ENCODE peak calls at places on chromosomes 12 and 14, in seven cellular contexts. A is A172; G is NCI-H345; W is NCI-H748 treated with DMSO at 0.1 percent for 48 hours; L is activated CD8-positive, alpha-beta T cell treated with anti-CD3 and anti-CD28 coated beads for 36 hours; S is endothelial cell of umbilical vein; I is activated CD4-positive, alpha-beta T cell treated with anti-CD3 and anti-CD28 coated beads for 4 hours. R is an unnamed sample.

GRCh38 chr12:32107376-32108267 is 975 bp downstream of the BICD1 start:
- DNase-seq in A (peak), G (peak), W (no peak), L (peak), S (peak), I (peak), R (peak)

GRCh38 chr12:123799227-123799626 is 37.1 kb downstream of the DNAH10 start:
- DNase-seq in A (no peak), G (no peak), W (no peak), L (no peak), S (no peak), I (no peak), R (no peak)

GRCh38 chr12:115984607-115985006 is 292.9 kb downstream of the MED13L start:
- DNase-seq in A (no peak), G (no peak), W (no peak), L (no peak), S (no peak), I (no peak), R (no peak)

GRCh38 chr14:88955470-88955869 is 131.0 kb downstream of the TTC8 start:
- DNase-seq in A (no peak), G (no peak), W (no peak), L (no peak), S (no peak), I (no peak), R (no peak)

GRCh38 chr12:76890407-76891143 is 11.8 kb upstream of the CSRP2 start:
- DNase-seq in A (peak), G (no peak), W (no peak), L (peak), S (no peak), I (peak), R (no peak)

GRCh38 chr12:122862110-122862634 is 26.9 kb downstream of the HIP1R start:
- DNase-seq in A (no peak), G (no peak), W (no peak), L (no peak), S (no peak), I (no peak), R (no peak)

GRCh38 chr14:35766700-35767082 is 42.4 kb downstream of the RALGAPA1 start:
- DNase-seq in A (no peak), G (no peak), W (no peak), L (peak), S (no peak), I (no peak), R (no peak)

GRCh38 chr14:53840444-53840843 is 116.2 kb downstream of the BMP4 start:
- DNase-seq in A (peak), G (no peak), W (no peak), L (no peak), S (peak), I (no peak), R (no peak)

GRCh38 chr12:19546611-19547162 is 107.4 kb downstream of the AEBP2 start:
- DNase-seq in A (no peak), G (no peak), W (no peak), L (no peak), S (peak), I (no peak), R (no peak)

GRCh38 chr12:79561401-79562132 is 129.2 kb downstream of the PAWR start:
- DNase-seq in A (no peak), G (no peak), W (no peak), L (no peak), S (no peak), I (no peak), R (no peak)

GRCh38 chr12:114917307-114917706 is 233.3 kb upstream of the TBX3 start:
- DNase-seq in A (no peak), G (no peak), W (no peak), L (no peak), S (no peak), I (no peak), R (no peak)

GRCh38 chr12:26845057-26845666 is 12.2 kb upstream of the ITPR2 start:
- DNase-seq in A (peak), G (no peak), W (no peak), L (peak), S (peak), I (peak), R (no peak)

GRCh38 chr12:111327474-111327873 is 41.4 kb downstream of the PHETA1 start:
- DNase-seq in A (no peak), G (no peak), W (no peak), L (no peak), S (no peak), I (no peak), R (no peak)

GRCh38 chr14:70814466-70814865 is 5.2 kb upstream of the MAP3K9 start:
- DNase-seq in A (no peak), G (no peak), W (no peak), L (peak), S (no peak), I (no peak), R (no peak)

GRCh38 chr12:67449591-67450052 is 180.5 kb downstream of the CAND1 start:
- DNase-seq in A (no peak), G (no peak), W (no peak), L (peak), S (no peak), I (no peak), R (peak)

GRCh38 chr12:103727638-103728037 is 113.4 kb downstream of the NT5DC3 start:
- DNase-seq in A (no peak), G (no peak), W (no peak), L (no peak), S (no peak), I (no peak), R (no peak)

GRCh38 chr12:131473261-131473660 is 237.6 kb upstream of the SFSWAP start:
- DNase-seq in A (no peak), G (no peak), W (no peak), L (no peak), S (no peak), I (no peak), R (no peak)

GRCh38 chr14:60092516-60092915 is 793 bp downstream of the PCNX4 start:
- DNase-seq in A (peak), G (peak), W (peak), L (peak), S (no peak), I (no peak), R (peak)